ENCODE peak calls at places on chromosomes 3 and 15, in five cellular contexts. E, R, L, N and J are unnamed samples.

GRCh38 chr3:75341324-75342067 is 322.6 kb upstream of the FRG2C start:
- DNase-seq in E (no peak), R (no peak), L (no peak), N (no peak), J (no peak)

GRCh38 chr3:9834520-9835380 is 9.1 kb downstream of the RPUSD3 start:
- DNase-seq in E (no peak), R (no peak), L (no peak), N (no peak), J (no peak)

GRCh38 chr3:149702691-149703426 is 45.0 kb upstream of the WWTR1 start:
- DNase-seq in E (no peak), R (no peak), L (peak; percentile 46), N (peak; percentile 42), J (no peak)

GRCh38 chr3:11534011-11534782 is 109.5 kb downstream of the VGLL4 start:
- DNase-seq in E (no peak), R (no peak), L (no peak), N (no peak), J (no peak)

GRCh38 chr15:41566121-41566885 is 7.3 kb downstream of the TYRO3 start:
- DNase-seq in E (no peak), R (no peak), L (no peak), N (no peak), J (peak; percentile 61)

GRCh38 chr3:23760871-23761373 is 44.8 kb upstream of the UBE2E1 start:
- DNase-seq in E (no peak), R (no peak), L (no peak), N (no peak), J (no peak)

GRCh38 chr3:4290272-4290893 is 12.8 kb upstream of the SETMAR start:
- DNase-seq in E (no peak), R (no peak), L (no peak), N (no peak), J (peak; percentile 64)

GRCh38 chr15:77440378-77440999 is 19.8 kb downstream of the HMG20A start:
- DNase-seq in E (no peak), R (no peak), L (no peak), N (no peak), J (no peak)

GRCh38 chr3:98185180-98185579 is 18.7 kb downstream of the OR5H15 start:
- DNase-seq in E (no peak), R (no peak), L (no peak), N (no peak), J (peak; percentile 8)

GRCh38 chr3:32842987-32843386 is 25.2 kb downstream of the TRIM71 start:
- DNase-seq in E (no peak), R (no peak), L (no peak), N (no peak), J (no peak)

GRCh38 chr3:133843634-133844033 is 38.0 kb downstream of the SRPRB start:
- DNase-seq in E (peak; percentile 68), R (no peak), L (no peak), N (no peak), J (no peak)

GRCh38 chr15:97652041-97652440 is 308.5 kb upstream of the ARRDC4 start:
- DNase-seq in E (no peak), R (no peak), L (no peak), N (no peak), J (no peak)

GRCh38 chr15:65368646-65369045 is 9.2 kb downstream of the IGDCC3 start:
- DNase-seq in E (no peak), R (no peak), L (no peak), N (no peak), J (no peak)

GRCh38 chr15:29458361-29458760 is 188.7 kb upstream of the NSMCE3 start:
- DNase-seq in E (no peak), R (no peak), L (no peak), N (no peak), J (no peak)

GRCh38 chr3:116927918-116928317 is 218.3 kb downstream of the TUSC7 start:
- DNase-seq in E (no peak), R (no peak), L (no peak), N (no peak), J (no peak)

GRCh38 chr3:107421170-107421792 is 44.0 kb downstream of the CCDC54 start:
- DNase-seq in E (no peak), R (no peak), L (no peak), N (no peak), J (peak; percentile 77)

GRCh38 chr3:104819333-104819732 is 547.4 kb upstream of the ALCAM start:
- DNase-seq in E (no peak), R (no peak), L (no peak), N (no peak), J (no peak)

GRCh38 chr3:47283596-47284364 is 1.0 kb downstream of the KLHL18 start:
- DNase-seq in E (no peak), R (no peak), L (no peak), N (no peak), J (peak; percentile 62)

GRCh38 chr3:46453526-46454208 is 11.0 kb downstream of the LTF start:
- DNase-seq in E (no peak), R (no peak), L (no peak), N (no peak), J (no peak)

GRCh38 chr15:99249270-99249817 is at the start of gene TTC23:
- DNase-seq in E (no peak), R (peak; percentile 23), L (peak; percentile 36), N (peak; percentile 47), J (no peak)

GRCh38 chr3:134794323-134794722 is 737 bp upstream of the EPHB1 start:
- DNase-seq in E (no peak), R (no peak), L (no peak), N (no peak), J (no peak)

GRCh38 chr3:27628029-27628750 is 93.9 kb downstream of the EOMES start:
- DNase-seq in E (no peak), R (no peak), L (no peak), N (no peak), J (no peak)

GRCh38 chr15:62462721-62463120 is 297.6 kb upstream of the C2CD4B start:
- DNase-seq in E (no peak), R (no peak), L (no peak), N (no peak), J (no peak)

GRCh38 chr3:10308678-10309077 is 12.2 kb downstream of the SEC13 start:
- DNase-seq in E (no peak), R (no peak), L (no peak), N (no peak), J (no peak)

GRCh38 chr3:55893045-55893664 is 406.0 kb upstream of the WNT5A start:
- DNase-seq in E (no peak), R (no peak), L (no peak), N (no peak), J (no peak)

GRCh38 chr3:194687638-194688206 is 2.0 kb downstream of the FAM43A start:
- DNase-seq in E (peak; percentile 84), R (peak; percentile 25), L (peak; percentile 54), N (no peak), J (peak; percentile 87)

GRCh38 chr3:194688946-194689345 is 3.3 kb downstream of the FAM43A start:
- DNase-seq in E (no peak), R (no peak), L (no peak), N (no peak), J (no peak)

GRCh38 chr3:194688207-194688711 is 2.6 kb downstream of the FAM43A start:
- DNase-seq in E (peak; percentile 60), R (peak; percentile 12), L (peak; percentile 39), N (no peak), J (no peak)

GRCh38 chr3:194690501-194691372 is 5.1 kb downstream of the FAM43A start:
- DNase-seq in E (peak; percentile 41), R (no peak), L (peak; percentile 78), N (no peak), J (no peak)

DNA sequence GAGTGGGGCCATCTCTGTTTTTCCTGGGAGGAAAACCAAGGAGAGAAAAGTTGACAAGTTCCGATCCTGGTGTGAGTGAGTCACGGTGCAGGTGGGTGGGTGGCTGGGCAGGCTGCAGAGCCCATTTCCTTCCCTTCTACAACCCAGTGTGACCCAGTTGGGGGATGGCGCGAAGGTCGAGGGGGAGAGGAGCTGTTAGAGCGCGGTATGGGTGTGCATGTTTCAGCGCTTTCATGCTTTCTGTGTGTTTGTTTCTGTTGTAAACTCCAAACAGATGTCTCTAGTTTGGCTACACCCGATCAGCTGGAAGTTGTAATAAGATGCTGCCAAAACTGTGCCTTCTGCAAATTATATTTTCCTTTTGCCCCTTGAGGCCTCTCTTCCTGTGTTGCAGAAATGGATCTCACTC is 3.8 kb downstream of the FAM43A start:
- DNase-seq in E (no peak), R (peak; percentile 14), L (peak; percentile 50), N (no peak), J (no peak)
- TF ChIP-seq POLR2A in E (no peak), R (no peak), L (no peak), N (no peak), J (no peak)

GRCh38 chr3:37668831-37669610 is 192.7 kb upstream of the CTDSPL start:
- DNase-seq in E (peak; percentile 64), R (no peak), L (no peak), N (peak; percentile 47), J (no peak)
- TF ChIP-seq POLR2A in E (no peak), R (no peak), L (no peak), N (no peak), J (no peak)

GRCh38 chr3:141410861-141411771 is 42.8 kb downstream of the ZBTB38 start:
- DNase-seq in E (no peak), R (peak; percentile 41), L (no peak), N (no peak), J (no peak)
- TF ChIP-seq POLR2A in E (no peak), R (no peak), L (no peak), N (no peak), J (no peak)

GRCh38 chr15:74411686-74412085 is 22.1 kb downstream of the SEMA7A start:
- DNase-seq in E (no peak), R (no peak), L (no peak), N (no peak), J (no peak)
- TF ChIP-seq POLR2A in E (no peak), R (no peak), L (no peak), N (no peak), J (no peak)

DNA sequence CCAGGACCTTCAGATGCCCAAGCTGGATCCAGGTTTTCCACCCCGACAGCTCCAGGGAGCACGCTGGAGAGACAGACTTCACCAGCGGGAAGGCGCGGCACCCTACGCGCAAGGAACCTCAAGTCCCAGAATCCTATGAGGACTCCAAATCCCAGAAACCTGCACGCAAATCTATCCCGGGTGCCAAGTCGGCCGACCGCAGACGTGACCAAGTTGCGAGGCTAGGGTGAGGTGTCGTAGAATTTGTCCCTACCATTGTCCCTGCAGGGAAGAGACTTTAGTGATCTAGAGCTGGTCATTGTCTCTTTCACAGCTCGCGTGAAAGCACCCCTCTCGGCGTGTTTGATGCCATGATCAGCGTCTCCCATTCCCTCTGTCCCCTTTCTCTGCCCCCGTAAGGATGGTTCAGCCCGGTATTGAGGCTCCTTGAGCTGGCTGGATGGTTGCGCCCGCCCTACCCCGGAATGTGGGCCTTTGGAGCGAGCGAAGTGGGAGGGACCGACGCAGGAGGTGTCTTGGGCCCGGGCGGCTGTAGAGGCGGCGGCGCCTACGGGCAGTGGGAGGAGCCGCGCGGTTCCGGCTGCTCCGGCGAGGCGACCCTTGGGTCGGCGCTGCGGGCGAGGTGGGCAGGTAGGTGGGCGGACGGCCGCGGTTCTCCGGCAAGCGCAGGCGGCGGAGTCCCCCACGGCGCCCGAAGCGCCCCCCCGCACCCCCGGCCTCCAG is at the start of gene PRKCI:
- DNase-seq in E (peak; percentile 97), R (peak; percentile 95), L (peak; percentile 96), N (peak; percentile 92), J (peak; percentile 96)
- TF ChIP-seq POLR2A in E (peak; percentile 91), R (peak; percentile 80), L (peak; percentile 88), N (no peak), J (peak; percentile 52)

GRCh38 chr3:120742198-120743080 is at the start of the genes GTF2E1 and RABL3:
- DNase-seq in E (peak; percentile 96), R (peak; percentile 94), L (peak; percentile 98), N (peak; percentile 99), J (peak; percentile 99)
- TF ChIP-seq POLR2A in E (peak; percentile 64), R (peak; percentile 49), L (peak; percentile 51), N (no peak), J (peak; percentile 93)

GRCh38 chr15:55993111-55993803 is at the start of gene NEDD4:
- DNase-seq in E (peak; percentile 91), R (peak; percentile 84), L (peak; percentile 86), N (peak; percentile 80), J (peak; percentile 83)
- TF ChIP-seq POLR2A in E (peak; percentile 64), R (peak; percentile 48), L (peak; percentile 68), N (no peak), J (peak; percentile 44)